ENCODE peak calls at places on chromosomes 7 and 10, in ten cellular contexts. One of them, this sample, is unnamed.

GRCh38 chr10:123755061-123755460 is 88.9 kb downstream of the GPR26 start:
- DNase-seq in stimulated activated naive CD8-positive, alpha-beta T cell treated with anti-CD3 and anti-CD28 coated beads, Interleukin-15, Interleukin-2, amounts not matched to agents 100 U/mL and 50 U/mL, for 24 hours: no peak
- DNase-seq in KBM-7: no peak
- DNase-seq in HTR-8/SVneo: no peak
- DNase-seq in prostate gland: no peak
- DNase-seq in RWPE1: no peak
- DNase-seq in Caki2: no peak
- DNase-seq in stimulated activated CD8-positive, alpha-beta memory T cell treated with anti-CD3 and anti-CD28 coated beads, Interleukin-4, amount 100 ng/mL, for 24 hours: no peak
- DNase-seq in astrocyte of the spinal cord: no peak
- DNase-seq in effector CD4-positive, alpha-beta T cell: no peak
- DNase-seq in this sample: no peak

GRCh38 chr7:150372271-150373048 is 3.8 kb downstream of the REPIN1 start:
- DNase-seq in stimulated activated naive CD8-positive, alpha-beta T cell treated with anti-CD3 and anti-CD28 coated beads, Interleukin-15, Interleukin-2, amounts not matched to agents 100 U/mL and 50 U/mL, for 24 hours: no peak
- DNase-seq in KBM-7: no peak
- DNase-seq in HTR-8/SVneo: no peak
- DNase-seq in prostate gland: no peak
- DNase-seq in RWPE1: no peak
- DNase-seq in Caki2: no peak
- DNase-seq in stimulated activated CD8-positive, alpha-beta memory T cell treated with anti-CD3 and anti-CD28 coated beads, Interleukin-4, amount 100 ng/mL, for 24 hours: no peak
- DNase-seq in astrocyte of the spinal cord: no peak
- DNase-seq in effector CD4-positive, alpha-beta T cell: no peak
- DNase-seq in this sample: no peak

GRCh38 chr10:47231414-47231813 is 68.6 kb upstream of the GDF10 start:
- DNase-seq in stimulated activated naive CD8-positive, alpha-beta T cell treated with anti-CD3 and anti-CD28 coated beads, Interleukin-15, Interleukin-2, amounts not matched to agents 100 U/mL and 50 U/mL, for 24 hours: no peak
- DNase-seq in KBM-7: no peak
- DNase-seq in HTR-8/SVneo: no peak
- DNase-seq in prostate gland: no peak
- DNase-seq in RWPE1: no peak
- DNase-seq in Caki2: no peak
- DNase-seq in stimulated activated CD8-positive, alpha-beta memory T cell treated with anti-CD3 and anti-CD28 coated beads, Interleukin-4, amount 100 ng/mL, for 24 hours: no peak
- DNase-seq in astrocyte of the spinal cord: no peak
- DNase-seq in effector CD4-positive, alpha-beta T cell: no peak
- DNase-seq in this sample: no peak

GRCh38 chr10:109676703-109677102 is 246.6 kb downstream of the XPNPEP1 start:
- DNase-seq in stimulated activated naive CD8-positive, alpha-beta T cell treated with anti-CD3 and anti-CD28 coated beads, Interleukin-15, Interleukin-2, amounts not matched to agents 100 U/mL and 50 U/mL, for 24 hours: no peak
- DNase-seq in KBM-7: no peak
- DNase-seq in HTR-8/SVneo: no peak
- DNase-seq in prostate gland: no peak
- DNase-seq in RWPE1: peak; percentile 39
- DNase-seq in Caki2: no peak
- DNase-seq in stimulated activated CD8-positive, alpha-beta memory T cell treated with anti-CD3 and anti-CD28 coated beads, Interleukin-4, amount 100 ng/mL, for 24 hours: no peak
- DNase-seq in astrocyte of the spinal cord: peak; percentile 0
- DNase-seq in effector CD4-positive, alpha-beta T cell: no peak
- DNase-seq in this sample: no peak

GRCh38 chr10:2994562-2994961 is 72.8 kb upstream of the PFKP start:
- DNase-seq in stimulated activated naive CD8-positive, alpha-beta T cell treated with anti-CD3 and anti-CD28 coated beads, Interleukin-15, Interleukin-2, amounts not matched to agents 100 U/mL and 50 U/mL, for 24 hours: no peak
- DNase-seq in KBM-7: no peak
- DNase-seq in HTR-8/SVneo: no peak
- DNase-seq in prostate gland: no peak
- DNase-seq in RWPE1: no peak
- DNase-seq in Caki2: peak; percentile 63
- DNase-seq in stimulated activated CD8-positive, alpha-beta memory T cell treated with anti-CD3 and anti-CD28 coated beads, Interleukin-4, amount 100 ng/mL, for 24 hours: no peak
- DNase-seq in astrocyte of the spinal cord: peak; percentile 41
- DNase-seq in effector CD4-positive, alpha-beta T cell: no peak
- DNase-seq in this sample: no peak

GRCh38 chr7:48708635-48709034 is 215.7 kb upstream of the CDC14C start:
- DNase-seq in stimulated activated naive CD8-positive, alpha-beta T cell treated with anti-CD3 and anti-CD28 coated beads, Interleukin-15, Interleukin-2, amounts not matched to agents 100 U/mL and 50 U/mL, for 24 hours: no peak
- DNase-seq in KBM-7: no peak
- DNase-seq in HTR-8/SVneo: no peak
- DNase-seq in prostate gland: no peak
- DNase-seq in RWPE1: peak; percentile 7
- DNase-seq in Caki2: no peak
- DNase-seq in stimulated activated CD8-positive, alpha-beta memory T cell treated with anti-CD3 and anti-CD28 coated beads, Interleukin-4, amount 100 ng/mL, for 24 hours: no peak
- DNase-seq in astrocyte of the spinal cord: peak; percentile 3
- DNase-seq in effector CD4-positive, alpha-beta T cell: no peak
- DNase-seq in this sample: no peak

GRCh38 chr7:2109936-2110585 is 122.7 kb downstream of the MAD1L1 start:
- DNase-seq in stimulated activated naive CD8-positive, alpha-beta T cell treated with anti-CD3 and anti-CD28 coated beads, Interleukin-15, Interleukin-2, amounts not matched to agents 100 U/mL and 50 U/mL, for 24 hours: peak; percentile 77
- DNase-seq in KBM-7: no peak
- DNase-seq in HTR-8/SVneo: peak; percentile 89
- DNase-seq in prostate gland: no peak
- DNase-seq in RWPE1: peak; percentile 93
- DNase-seq in Caki2: peak; percentile 88
- DNase-seq in stimulated activated CD8-positive, alpha-beta memory T cell treated with anti-CD3 and anti-CD28 coated beads, Interleukin-4, amount 100 ng/mL, for 24 hours: peak; percentile 57
- DNase-seq in astrocyte of the spinal cord: peak; percentile 93
- DNase-seq in effector CD4-positive, alpha-beta T cell: no peak
- DNase-seq in this sample: peak; percentile 71

GRCh38 chr10:1531883-1532597 is 205.3 kb downstream of the ADARB2 start:
- DNase-seq in stimulated activated naive CD8-positive, alpha-beta T cell treated with anti-CD3 and anti-CD28 coated beads, Interleukin-15, Interleukin-2, amounts not matched to agents 100 U/mL and 50 U/mL, for 24 hours: no peak
- DNase-seq in KBM-7: no peak
- DNase-seq in HTR-8/SVneo: no peak
- DNase-seq in prostate gland: no peak
- DNase-seq in RWPE1: no peak
- DNase-seq in Caki2: no peak
- DNase-seq in stimulated activated CD8-positive, alpha-beta memory T cell treated with anti-CD3 and anti-CD28 coated beads, Interleukin-4, amount 100 ng/mL, for 24 hours: no peak
- DNase-seq in astrocyte of the spinal cord: no peak
- DNase-seq in effector CD4-positive, alpha-beta T cell: no peak
- DNase-seq in this sample: no peak

GRCh38 chr7:1842321-1843221 is 172.5 kb downstream of the ELFN1 start:
- DNase-seq in stimulated activated naive CD8-positive, alpha-beta T cell treated with anti-CD3 and anti-CD28 coated beads, Interleukin-15, Interleukin-2, amounts not matched to agents 100 U/mL and 50 U/mL, for 24 hours: no peak
- DNase-seq in KBM-7: no peak
- DNase-seq in HTR-8/SVneo: no peak
- DNase-seq in prostate gland: no peak
- DNase-seq in RWPE1: no peak
- DNase-seq in Caki2: no peak
- DNase-seq in stimulated activated CD8-positive, alpha-beta memory T cell treated with anti-CD3 and anti-CD28 coated beads, Interleukin-4, amount 100 ng/mL, for 24 hours: no peak
- DNase-seq in astrocyte of the spinal cord: no peak
- DNase-seq in effector CD4-positive, alpha-beta T cell: no peak
- DNase-seq in this sample: no peak

GRCh38 chr7:15720849-15721471 is 34.5 kb upstream of the MEOX2 start:
- DNase-seq in stimulated activated naive CD8-positive, alpha-beta T cell treated with anti-CD3 and anti-CD28 coated beads, Interleukin-15, Interleukin-2, amounts not matched to agents 100 U/mL and 50 U/mL, for 24 hours: peak; percentile 4
- DNase-seq in KBM-7: peak; percentile 68
- DNase-seq in HTR-8/SVneo: peak; percentile 1
- DNase-seq in prostate gland: no peak
- DNase-seq in RWPE1: no peak
- DNase-seq in Caki2: peak; percentile 37
- DNase-seq in stimulated activated CD8-positive, alpha-beta memory T cell treated with anti-CD3 and anti-CD28 coated beads, Interleukin-4, amount 100 ng/mL, for 24 hours: no peak
- DNase-seq in astrocyte of the spinal cord: peak; percentile 64
- DNase-seq in effector CD4-positive, alpha-beta T cell: no peak
- DNase-seq in this sample: peak; percentile 31

GRCh38 chr10:74683621-74684114 is 142.7 kb upstream of the KAT6B start:
- DNase-seq in stimulated activated naive CD8-positive, alpha-beta T cell treated with anti-CD3 and anti-CD28 coated beads, Interleukin-15, Interleukin-2, amounts not matched to agents 100 U/mL and 50 U/mL, for 24 hours: no peak
- DNase-seq in KBM-7: no peak
- DNase-seq in HTR-8/SVneo: no peak
- DNase-seq in prostate gland: peak; percentile 11
- DNase-seq in RWPE1: no peak
- DNase-seq in Caki2: no peak
- DNase-seq in stimulated activated CD8-positive, alpha-beta memory T cell treated with anti-CD3 and anti-CD28 coated beads, Interleukin-4, amount 100 ng/mL, for 24 hours: no peak
- DNase-seq in astrocyte of the spinal cord: no peak
- DNase-seq in effector CD4-positive, alpha-beta T cell: no peak
- DNase-seq in this sample: no peak

GRCh38 chr7:50632561-50633413 is 67.6 kb upstream of the DDC start:
- DNase-seq in stimulated activated naive CD8-positive, alpha-beta T cell treated with anti-CD3 and anti-CD28 coated beads, Interleukin-15, Interleukin-2, amounts not matched to agents 100 U/mL and 50 U/mL, for 24 hours: peak; percentile 63
- DNase-seq in KBM-7: peak; percentile 54
- DNase-seq in HTR-8/SVneo: no peak
- DNase-seq in prostate gland: no peak
- DNase-seq in RWPE1: peak; percentile 42
- DNase-seq in Caki2: peak; percentile 24
- DNase-seq in stimulated activated CD8-positive, alpha-beta memory T cell treated with anti-CD3 and anti-CD28 coated beads, Interleukin-4, amount 100 ng/mL, for 24 hours: peak; percentile 20
- DNase-seq in astrocyte of the spinal cord: peak; percentile 35
- DNase-seq in effector CD4-positive, alpha-beta T cell: peak; percentile 50
- DNase-seq in this sample: no peak

GRCh38 chr7:21869785-21870402 is 75.8 kb downstream of the CDCA7L start:
- DNase-seq in stimulated activated naive CD8-positive, alpha-beta T cell treated with anti-CD3 and anti-CD28 coated beads, Interleukin-15, Interleukin-2, amounts not matched to agents 100 U/mL and 50 U/mL, for 24 hours: no peak
- DNase-seq in KBM-7: no peak
- DNase-seq in HTR-8/SVneo: peak; percentile 8
- DNase-seq in prostate gland: no peak
- DNase-seq in RWPE1: no peak
- DNase-seq in Caki2: peak; percentile 49
- DNase-seq in stimulated activated CD8-positive, alpha-beta memory T cell treated with anti-CD3 and anti-CD28 coated beads, Interleukin-4, amount 100 ng/mL, for 24 hours: no peak
- DNase-seq in astrocyte of the spinal cord: peak; percentile 35
- DNase-seq in effector CD4-positive, alpha-beta T cell: no peak
- DNase-seq in this sample: no peak

GRCh38 chr10:84227810-84228209 is 2.5 kb upstream of the LRIT2 start:
- DNase-seq in stimulated activated naive CD8-positive, alpha-beta T cell treated with anti-CD3 and anti-CD28 coated beads, Interleukin-15, Interleukin-2, amounts not matched to agents 100 U/mL and 50 U/mL, for 24 hours: no peak
- DNase-seq in KBM-7: no peak
- DNase-seq in HTR-8/SVneo: no peak
- DNase-seq in prostate gland: no peak
- DNase-seq in RWPE1: no peak
- DNase-seq in Caki2: no peak
- DNase-seq in stimulated activated CD8-positive, alpha-beta memory T cell treated with anti-CD3 and anti-CD28 coated beads, Interleukin-4, amount 100 ng/mL, for 24 hours: no peak
- DNase-seq in astrocyte of the spinal cord: no peak
- DNase-seq in effector CD4-positive, alpha-beta T cell: no peak
- DNase-seq in this sample: no peak

GRCh38 chr10:69574571-69574978 is 1.4 kb upstream of the NEUROG3 start:
- DNase-seq in stimulated activated naive CD8-positive, alpha-beta T cell treated with anti-CD3 and anti-CD28 coated beads, Interleukin-15, Interleukin-2, amounts not matched to agents 100 U/mL and 50 U/mL, for 24 hours: no peak
- DNase-seq in KBM-7: no peak
- DNase-seq in HTR-8/SVneo: no peak
- DNase-seq in prostate gland: no peak
- DNase-seq in RWPE1: no peak
- DNase-seq in Caki2: peak; percentile 2
- DNase-seq in stimulated activated CD8-positive, alpha-beta memory T cell treated with anti-CD3 and anti-CD28 coated beads, Interleukin-4, amount 100 ng/mL, for 24 hours: no peak
- DNase-seq in astrocyte of the spinal cord: no peak
- DNase-seq in effector CD4-positive, alpha-beta T cell: no peak
- DNase-seq in this sample: no peak

GRCh38 chr7:15439853-15440252 is 122.0 kb downstream of the AGMO start:
- DNase-seq in stimulated activated naive CD8-positive, alpha-beta T cell treated with anti-CD3 and anti-CD28 coated beads, Interleukin-15, Interleukin-2, amounts not matched to agents 100 U/mL and 50 U/mL, for 24 hours: no peak
- DNase-seq in KBM-7: no peak
- DNase-seq in HTR-8/SVneo: no peak
- DNase-seq in prostate gland: no peak
- DNase-seq in RWPE1: no peak
- DNase-seq in Caki2: no peak
- DNase-seq in stimulated activated CD8-positive, alpha-beta memory T cell treated with anti-CD3 and anti-CD28 coated beads, Interleukin-4, amount 100 ng/mL, for 24 hours: no peak
- DNase-seq in astrocyte of the spinal cord: no peak
- DNase-seq in effector CD4-positive, alpha-beta T cell: no peak
- DNase-seq in this sample: no peak

GRCh38 chr10:48633381-48634197 is 28.7 kb upstream of the ARHGAP22 start:
- DNase-seq in stimulated activated naive CD8-positive, alpha-beta T cell treated with anti-CD3 and anti-CD28 coated beads, Interleukin-15, Interleukin-2, amounts not matched to agents 100 U/mL and 50 U/mL, for 24 hours: no peak
- DNase-seq in KBM-7: no peak
- DNase-seq in HTR-8/SVneo: no peak
- DNase-seq in prostate gland: no peak
- DNase-seq in RWPE1: no peak
- DNase-seq in Caki2: no peak
- DNase-seq in stimulated activated CD8-positive, alpha-beta memory T cell treated with anti-CD3 and anti-CD28 coated beads, Interleukin-4, amount 100 ng/mL, for 24 hours: no peak
- DNase-seq in astrocyte of the spinal cord: no peak
- DNase-seq in effector CD4-positive, alpha-beta T cell: no peak
- DNase-seq in this sample: no peak

GRCh38 chr7:1049006-1049741 is 4.8 kb downstream of the GPR146 start:
- DNase-seq in stimulated activated naive CD8-positive, alpha-beta T cell treated with anti-CD3 and anti-CD28 coated beads, Interleukin-15, Interleukin-2, amounts not matched to agents 100 U/mL and 50 U/mL, for 24 hours: no peak
- DNase-seq in KBM-7: peak; percentile 71
- DNase-seq in HTR-8/SVneo: no peak
- DNase-seq in prostate gland: no peak
- DNase-seq in RWPE1: no peak
- DNase-seq in Caki2: no peak
- DNase-seq in stimulated activated CD8-positive, alpha-beta memory T cell treated with anti-CD3 and anti-CD28 coated beads, Interleukin-4, amount 100 ng/mL, for 24 hours: no peak
- DNase-seq in astrocyte of the spinal cord: no peak
- DNase-seq in effector CD4-positive, alpha-beta T cell: no peak
- DNase-seq in this sample: no peak

This sample was measured in HS-27A.